ENCODE peak calls at places on chromosome 16, in four cellular contexts. One of them, this sample, is unnamed.
A peak's percentile ranks its signal among the peaks of the same experiment; 100 is the strongest.

GRCh38 chr16:1706386-1707192 is 594 bp downstream of the MAPK8IP3 start:
- DNase-seq in CD4-positive, alpha-beta memory T cell: peak; percentile 50
- DNase-seq in GM23248: peak; percentile 73
- DNase-seq in right atrium auricular region: no peak
- DNase-seq in this sample: peak; percentile 32

GRCh38 chr16:83769397-83770008 is 38.3 kb upstream of the HSBP1 start:
- DNase-seq in CD4-positive, alpha-beta memory T cell: no peak
- DNase-seq in GM23248: no peak
- DNase-seq in right atrium auricular region: no peak
- DNase-seq in this sample: no peak

GRCh38 chr16:70693231-70693671 is 7.4 kb upstream of the MTSS2 start:
- DNase-seq in CD4-positive, alpha-beta memory T cell: no peak
- DNase-seq in GM23248: peak; percentile 47
- DNase-seq in right atrium auricular region: no peak
- DNase-seq in this sample: no peak

GRCh38 chr16:50152386-50152806 is 710 bp upstream of the TENT4B start:
- DNase-seq in CD4-positive, alpha-beta memory T cell: peak; percentile 77
- DNase-seq in GM23248: peak; percentile 67
- DNase-seq in right atrium auricular region: no peak
- DNase-seq in this sample: no peak

GRCh38 chr16:50861926-50862325 is 120.0 kb downstream of the CYLD start:
- DNase-seq in CD4-positive, alpha-beta memory T cell: no peak
- DNase-seq in GM23248: peak; percentile 68
- DNase-seq in right atrium auricular region: no peak
- DNase-seq in this sample: peak; percentile 21

GRCh38 chr16:22726868-22727267 is 87.1 kb upstream of the HS3ST2 start:
- DNase-seq in CD4-positive, alpha-beta memory T cell: no peak
- DNase-seq in GM23248: peak; percentile 7
- DNase-seq in right atrium auricular region: no peak
- DNase-seq in this sample: no peak

GRCh38 chr16:83305092-83305491 is 502.7 kb upstream of the HSBP1 start:
- DNase-seq in CD4-positive, alpha-beta memory T cell: no peak
- DNase-seq in GM23248: peak; percentile 93
- DNase-seq in right atrium auricular region: no peak
- DNase-seq in this sample: peak; percentile 1

GRCh38 chr16:20695024-20695423 is 2.5 kb downstream of the ACSM1 start:
- DNase-seq in CD4-positive, alpha-beta memory T cell: no peak
- DNase-seq in GM23248: no peak
- DNase-seq in right atrium auricular region: no peak
- DNase-seq in this sample: no peak

GRCh38 chr16:83744521-83744981 is 63.2 kb upstream of the HSBP1 start:
- DNase-seq in CD4-positive, alpha-beta memory T cell: no peak
- DNase-seq in GM23248: peak; percentile 53
- DNase-seq in right atrium auricular region: peak; percentile 68
- DNase-seq in this sample: no peak

GRCh38 chr16:8859913-8860881 is 8.6 kb downstream of the CARHSP1 start:
- DNase-seq in CD4-positive, alpha-beta memory T cell: no peak
- DNase-seq in GM23248: peak; percentile 47
- DNase-seq in right atrium auricular region: peak; percentile 84
- DNase-seq in this sample: no peak

GRCh38 chr16:16075463-16076399 is 126.3 kb downstream of the ABCC1 start:
- DNase-seq in CD4-positive, alpha-beta memory T cell: no peak
- DNase-seq in GM23248: no peak
- DNase-seq in right atrium auricular region: peak; percentile 70
- DNase-seq in this sample: no peak

GRCh38 chr16:16067127-16067526 is 117.7 kb downstream of the ABCC1 start:
- DNase-seq in CD4-positive, alpha-beta memory T cell: no peak
- DNase-seq in GM23248: no peak
- DNase-seq in right atrium auricular region: no peak
- DNase-seq in this sample: no peak

GRCh38 chr16:16073884-16074781 is 124.7 kb downstream of the ABCC1 start:
- DNase-seq in CD4-positive, alpha-beta memory T cell: no peak
- DNase-seq in GM23248: peak; percentile 78
- DNase-seq in right atrium auricular region: no peak
- DNase-seq in this sample: no peak

GRCh38 chr16:16076400-16076901 is 127.0 kb downstream of the ABCC1 start:
- DNase-seq in CD4-positive, alpha-beta memory T cell: no peak
- DNase-seq in GM23248: no peak
- DNase-seq in right atrium auricular region: no peak
- DNase-seq in this sample: no peak

GRCh38 chr16:16071631-16072244 is 122.3 kb downstream of the ABCC1 start:
- DNase-seq in CD4-positive, alpha-beta memory T cell: no peak
- DNase-seq in GM23248: no peak
- DNase-seq in right atrium auricular region: no peak
- DNase-seq in this sample: no peak
- H3K36me3 ChIP-seq in CD4-positive, alpha-beta memory T cell: peaks cover 42% of the 10 kb centered on the region
- H3K36me3 ChIP-seq in GM23248: peaks cover 16% of the 10 kb centered on the region
- H3K36me3 ChIP-seq in right atrium auricular region: peaks cover 18% of the 10 kb centered on the region
- H3K36me3 ChIP-seq in this sample: no peaks in the 10 kb centered on the region

GRCh38 chr16:86291491-86291890 is 218.8 kb upstream of the FOXF1 start:
- DNase-seq in CD4-positive, alpha-beta memory T cell: no peak
- DNase-seq in GM23248: no peak
- DNase-seq in right atrium auricular region: no peak
- DNase-seq in this sample: no peak

GRCh38 chr16:86292942-86293341 is 217.4 kb upstream of the FOXF1 start:
- DNase-seq in CD4-positive, alpha-beta memory T cell: no peak
- DNase-seq in GM23248: no peak
- DNase-seq in right atrium auricular region: no peak
- DNase-seq in this sample: no peak

GRCh38 chr16:86293897-86294296 is 216.4 kb upstream of the FOXF1 start:
- DNase-seq in CD4-positive, alpha-beta memory T cell: no peak
- DNase-seq in GM23248: no peak
- DNase-seq in right atrium auricular region: no peak
- DNase-seq in this sample: no peak

GRCh38 chr16:86294535-86294934 is 215.8 kb upstream of the FOXF1 start:
- DNase-seq in CD4-positive, alpha-beta memory T cell: no peak
- DNase-seq in GM23248: no peak
- DNase-seq in right atrium auricular region: no peak
- DNase-seq in this sample: no peak

DNA sequence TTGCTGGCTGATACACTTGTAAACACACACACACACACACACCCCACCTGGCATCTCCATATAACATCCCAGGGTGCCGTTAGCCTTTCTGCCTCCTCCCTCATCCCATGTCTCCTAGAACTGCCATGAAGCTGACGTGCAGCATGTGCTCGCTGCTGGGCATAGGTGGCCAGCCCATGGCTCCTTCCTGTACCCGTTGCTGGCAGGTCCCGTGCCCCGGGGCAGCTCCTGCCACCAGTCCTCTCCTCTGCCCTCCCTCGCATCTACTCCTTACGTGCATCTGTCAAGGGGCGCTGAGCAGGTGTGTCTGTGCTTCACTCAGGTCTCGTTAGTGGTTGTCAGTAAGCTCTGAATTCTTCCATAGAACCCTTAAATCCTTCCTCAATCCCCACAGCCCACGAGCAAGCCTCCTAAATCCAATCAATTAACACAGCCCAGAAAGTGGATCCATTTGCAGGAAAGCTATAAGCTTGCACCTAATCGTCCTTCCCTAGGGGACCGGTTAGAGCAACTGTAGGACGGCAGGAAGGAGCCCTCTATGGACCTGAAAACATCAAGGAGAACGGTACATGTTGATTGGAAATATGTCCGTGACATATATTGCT is 218.1 kb upstream of the FOXF1 start:
- DNase-seq in CD4-positive, alpha-beta memory T cell: no peak
- DNase-seq in GM23248: no peak
- DNase-seq in right atrium auricular region: no peak
- DNase-seq in this sample: no peak
- H3K27me3 ChIP-seq in CD4-positive, alpha-beta memory T cell: peaks cover 12% of the 10 kb centered on the region
- H3K27me3 ChIP-seq in GM23248: peaks cover 95% of the 10 kb centered on the region
- H3K27me3 ChIP-seq in right atrium auricular region: no peaks in the 10 kb centered on the region
- H3K27me3 ChIP-seq in this sample: peaks cover 100% of the 10 kb centered on the region

GRCh38 chr16:27350006-27350405 is 36.2 kb downstream of the IL4R start:
- DNase-seq in CD4-positive, alpha-beta memory T cell: no peak
- DNase-seq in GM23248: no peak
- DNase-seq in right atrium auricular region: no peak
- DNase-seq in this sample: no peak

GRCh38 chr16:27352026-27352425 is 38.3 kb downstream of the IL4R start:
- DNase-seq in CD4-positive, alpha-beta memory T cell: no peak
- DNase-seq in GM23248: no peak
- DNase-seq in right atrium auricular region: no peak
- DNase-seq in this sample: no peak

GRCh38 chr16:27346818-27347217 is 33.0 kb downstream of the IL4R start:
- DNase-seq in CD4-positive, alpha-beta memory T cell: no peak
- DNase-seq in GM23248: no peak
- DNase-seq in right atrium auricular region: no peak
- DNase-seq in this sample: no peak

GRCh38 chr16:27347930-27348685 is 34.3 kb downstream of the IL4R start:
- DNase-seq in CD4-positive, alpha-beta memory T cell: no peak
- DNase-seq in GM23248: no peak
- DNase-seq in right atrium auricular region: no peak
- DNase-seq in this sample: no peak

DNA sequence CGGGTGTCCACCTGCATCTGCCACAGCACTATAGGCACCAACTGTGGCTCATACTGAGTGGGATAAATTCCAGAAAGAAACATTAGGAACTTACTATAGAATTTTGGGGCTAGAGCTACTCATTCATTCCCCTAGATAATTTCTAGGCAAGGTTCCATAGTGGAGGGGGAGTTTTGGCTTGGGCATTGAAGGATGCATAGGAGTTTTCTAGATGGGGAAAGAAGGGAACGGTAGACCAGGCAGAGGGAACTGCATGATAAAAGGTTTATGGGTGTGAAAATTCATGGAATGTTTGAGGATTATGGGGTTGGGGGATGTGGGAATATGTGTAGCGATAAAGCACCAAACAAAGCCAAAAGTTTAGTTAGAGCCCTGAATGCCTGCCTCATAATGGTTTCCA is 35.5 kb downstream of the IL4R start:
- DNase-seq in CD4-positive, alpha-beta memory T cell: no peak
- DNase-seq in GM23248: no peak
- DNase-seq in right atrium auricular region: no peak
- DNase-seq in this sample: no peak
- H3K36me3 ChIP-seq in CD4-positive, alpha-beta memory T cell: peaks cover 80% of the 10 kb centered on the region
- H3K36me3 ChIP-seq in GM23248: peaks cover 28% of the 10 kb centered on the region
- H3K36me3 ChIP-seq in right atrium auricular region: peaks cover 99% of the 10 kb centered on the region
- H3K36me3 ChIP-seq in this sample: peaks cover 4% of the 10 kb centered on the region

GRCh38 chr16:55479560-55480197 is 681 bp downstream of the MMP2 start:
- DNase-seq in CD4-positive, alpha-beta memory T cell: no peak
- DNase-seq in GM23248: peak; percentile 64
- DNase-seq in right atrium auricular region: no peak
- DNase-seq in this sample: no peak

GRCh38 chr16:55476625-55477533 is 2.1 kb upstream of the MMP2 start:
- DNase-seq in CD4-positive, alpha-beta memory T cell: no peak
- DNase-seq in GM23248: peak; percentile 45
- DNase-seq in right atrium auricular region: peak; percentile 77
- DNase-seq in this sample: no peak

GRCh38 chr16:55482056-55482455 is 3.1 kb downstream of the MMP2 start:
- DNase-seq in CD4-positive, alpha-beta memory T cell: no peak
- DNase-seq in GM23248: peak; percentile 74
- DNase-seq in right atrium auricular region: no peak
- DNase-seq in this sample: no peak

GRCh38 chr16:55480228-55480655 is 1.2 kb downstream of the MMP2 start:
- DNase-seq in CD4-positive, alpha-beta memory T cell: no peak
- DNase-seq in GM23248: peak; percentile 98
- DNase-seq in right atrium auricular region: peak; percentile 92
- DNase-seq in this sample: no peak

DNA sequence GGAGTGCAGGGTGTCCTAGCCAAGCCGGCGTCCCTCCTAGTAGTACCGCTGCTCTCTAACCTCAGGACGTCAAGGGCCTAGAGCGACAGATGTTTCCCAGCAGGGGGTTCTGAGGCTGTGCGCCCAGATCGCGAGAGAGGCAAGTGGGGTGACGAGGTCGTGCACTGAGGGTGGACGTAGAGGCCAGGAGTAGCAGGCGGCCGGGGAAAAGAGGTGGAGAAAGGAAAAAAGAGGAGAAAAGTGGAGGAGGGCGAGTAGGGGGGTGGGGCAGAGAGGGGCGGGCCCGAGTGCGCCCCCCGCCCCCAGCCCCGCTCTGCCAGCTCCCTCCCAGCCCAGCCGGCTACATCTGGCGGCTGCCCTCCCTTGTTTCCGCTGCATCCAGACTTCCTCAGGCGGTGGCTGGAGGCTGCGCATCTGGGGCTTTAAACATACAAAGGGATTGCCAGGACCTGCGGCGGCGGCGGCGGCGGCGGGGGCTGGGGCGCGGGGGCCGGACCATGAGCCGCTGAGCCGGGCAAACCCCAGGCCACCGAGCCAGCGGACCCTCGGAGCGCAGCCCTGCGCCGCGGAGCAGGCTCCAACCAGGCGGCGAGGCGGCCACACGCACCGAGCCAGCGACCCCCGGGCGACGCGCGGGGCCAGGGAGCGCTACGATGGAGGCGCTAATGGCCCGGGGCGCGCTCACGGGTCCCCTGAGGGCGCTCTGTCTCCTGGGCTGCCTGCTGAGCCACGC is at the start of gene MMP2:
- DNase-seq in CD4-positive, alpha-beta memory T cell: no peak
- DNase-seq in GM23248: peak; percentile 86
- DNase-seq in right atrium auricular region: peak; percentile 84
- DNase-seq in this sample: peak; percentile 69
- H3K27me3 ChIP-seq in CD4-positive, alpha-beta memory T cell: peaks cover 3% of the 10 kb centered on the region
- H3K27me3 ChIP-seq in GM23248: no peaks in the 10 kb centered on the region
- H3K27me3 ChIP-seq in right atrium auricular region: no peaks in the 10 kb centered on the region
- H3K27me3 ChIP-seq in this sample: peaks cover 5% of the 10 kb centered on the region

GRCh38 chr16:10097273-10097672 is 85.0 kb downstream of the GRIN2A start:
- DNase-seq in CD4-positive, alpha-beta memory T cell: no peak
- DNase-seq in GM23248: no peak
- DNase-seq in right atrium auricular region: no peak
- DNase-seq in this sample: no peak

GRCh38 chr16:10103700-10104099 is 78.5 kb downstream of the GRIN2A start:
- DNase-seq in CD4-positive, alpha-beta memory T cell: no peak
- DNase-seq in GM23248: no peak
- DNase-seq in right atrium auricular region: no peak
- DNase-seq in this sample: no peak

GRCh38 chr16:10100829-10101228 is 81.4 kb downstream of the GRIN2A start:
- DNase-seq in CD4-positive, alpha-beta memory T cell: no peak
- DNase-seq in GM23248: no peak
- DNase-seq in right atrium auricular region: no peak
- DNase-seq in this sample: no peak

GRCh38 chr16:10103096-10103495 is 79.1 kb downstream of the GRIN2A start:
- DNase-seq in CD4-positive, alpha-beta memory T cell: no peak
- DNase-seq in GM23248: peak; percentile 12
- DNase-seq in right atrium auricular region: no peak
- DNase-seq in this sample: no peak

DNA sequence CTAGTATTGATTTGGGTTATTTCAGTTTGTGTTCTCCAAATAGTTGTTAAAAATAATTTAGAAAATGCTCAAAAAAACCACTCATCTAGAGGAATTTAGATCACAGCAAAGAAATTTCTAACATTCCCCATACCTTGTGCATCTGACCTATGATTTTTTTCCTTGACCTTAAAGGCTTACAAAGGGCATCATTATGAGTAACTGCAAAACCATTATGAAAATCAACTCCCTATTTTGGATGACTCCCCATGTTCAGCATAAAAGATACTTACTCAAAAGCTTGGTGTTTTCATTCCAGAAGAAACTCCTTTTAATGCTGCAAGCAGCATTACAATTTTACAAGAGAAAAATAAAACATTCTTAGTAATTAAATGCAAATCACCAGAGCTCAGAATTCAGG is 83.2 kb downstream of the GRIN2A start:
- DNase-seq in CD4-positive, alpha-beta memory T cell: no peak
- DNase-seq in GM23248: no peak
- DNase-seq in right atrium auricular region: no peak
- DNase-seq in this sample: no peak
- H3K36me3 ChIP-seq in CD4-positive, alpha-beta memory T cell: no peaks in the 10 kb centered on the region
- H3K36me3 ChIP-seq in GM23248: no peaks in the 10 kb centered on the region
- H3K36me3 ChIP-seq in right atrium auricular region: no peaks in the 10 kb centered on the region
- H3K36me3 ChIP-seq in this sample: no peaks in the 10 kb centered on the region